ENCODE peak calls at places on chromosomes 4 and X, in nine cellular contexts. E is GM23338, U is AG09309, R is bronchial epithelial cell, S is GM06990, W is MCF 10A, V is GM12865, K is ovary, O is BJ. D is an unnamed sample.

GRCh38 chr4:183073838-183074145 is 25.3 kb upstream of the WWC2 start:
- DNase-seq in E (no peak), K (no peak), O (no peak), W (no peak), R (no peak), S (no peak), V (no peak), U (no peak), D (no peak)

GRCh38 chr4:97500423-97500822 is 642.9 kb downstream of the STPG2 start:
- DNase-seq in K (no peak), E (no peak), R (no peak), O (no peak), U (no peak), S (no peak), W (no peak), V (peak), D (no peak)

GRCh38 chr4:56681849-56682175 is 716 bp upstream of the HOPX start:
- DNase-seq in O (no peak), R (no peak), E (no peak), S (no peak), V (no peak), U (no peak), W (no peak), K (no peak), D (no peak)

GRCh38 chr4:164350086-164350485 is 403.8 kb upstream of the SMIM31 start:
- DNase-seq in U (no peak), R (peak), K (no peak), O (no peak), E (no peak), V (no peak), S (no peak), W (no peak), D (no peak)

GRCh38 chr4:162535121-162535520 is 371.3 kb upstream of the FSTL5 start:
- DNase-seq in O (no peak), W (no peak), E (no peak), K (no peak), V (no peak), S (no peak), R (no peak), U (no peak), D (no peak)

GRCh38 chrX:38233891-38234807 is 13.5 kb upstream of the SRPX start:
- DNase-seq in U (peak), O (peak), W (peak), K (no peak), E (peak), V (no peak), S (no peak), R (peak), D (no peak)

GRCh38 chr4:4368821-4369580 is 17.9 kb upstream of the NSG1 start:
- DNase-seq in U (no peak), E (no peak), V (no peak), O (no peak), S (no peak), K (peak), R (no peak), W (no peak), D (no peak)

GRCh38 chrX:19684265-19684664 is 169.0 kb upstream of the MAP3K15 start:
- DNase-seq in K (no peak), E (no peak), O (no peak), U (no peak), S (no peak), R (no peak), W (no peak), V (no peak), D (no peak)

GRCh38 chr4:169142390-169142789 is 128.4 kb downstream of the SH3RF1 start:
- DNase-seq in E (no peak), K (no peak), U (no peak), S (no peak), W (no peak), R (no peak), V (no peak), O (no peak), D (no peak)

GRCh38 chrX:55127692-55128091 is 38.9 kb downstream of the PAGE2 start:
- DNase-seq in U (no peak), O (no peak), S (no peak), V (no peak), E (no peak), K (no peak), W (peak), R (peak), D (no peak)

GRCh38 chr4:181776655-181777054 is 466.5 kb upstream of the TENM3 start:
- DNase-seq in U (no peak), S (no peak), W (no peak), K (no peak), E (no peak), V (no peak), O (no peak), R (no peak), D (no peak)
- TF ChIP-seq CTCF in U (no peak), S (no peak), W (no peak), K (no peak), E (no peak), V (no peak), O (no peak), R (no peak), D (no peak)

DNA sequence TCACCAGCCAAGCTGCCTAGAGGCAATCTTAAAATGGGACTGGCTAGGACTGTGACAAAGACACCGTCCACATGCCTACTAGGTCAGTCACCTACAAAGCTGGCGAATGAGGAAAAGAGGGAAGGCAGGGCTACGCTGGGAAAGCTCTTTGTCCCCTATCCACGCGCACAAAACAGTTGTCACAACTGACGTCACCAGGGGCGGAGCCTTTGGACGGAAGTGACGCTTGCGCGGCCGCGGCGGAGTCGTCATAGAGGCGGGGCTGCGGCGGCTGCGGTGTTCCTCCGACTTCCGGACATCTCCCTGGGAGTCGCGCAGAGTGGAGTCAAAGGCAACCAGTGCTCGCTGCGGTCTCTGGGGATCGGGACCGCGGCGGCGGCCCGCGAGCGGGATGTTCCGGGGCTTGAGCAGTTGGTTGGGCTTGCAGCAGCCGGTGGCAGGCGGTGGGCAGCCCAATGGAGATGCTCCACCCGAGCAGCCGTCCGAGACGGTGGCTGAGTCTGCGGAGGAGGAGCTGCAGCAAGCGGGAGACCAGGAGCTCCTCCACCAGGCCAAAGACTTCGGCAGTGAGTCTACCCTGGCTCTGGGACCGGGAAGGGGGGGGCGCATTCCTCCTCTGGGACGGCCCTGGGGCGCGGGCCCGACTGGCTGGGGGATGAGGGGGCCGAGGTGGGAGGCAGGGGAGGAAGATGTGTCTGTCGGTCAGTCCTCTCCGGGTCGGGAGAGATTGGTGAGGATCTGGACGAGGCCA is at the start of gene SYAP1:
- DNase-seq in W (peak), V (peak), R (peak), U (peak), E (peak), K (peak), S (peak), O (peak), D (peak)
- TF ChIP-seq CTCF in W (no peak), V (no peak), R (no peak), U (no peak), E (no peak), K (no peak), S (peak), O (no peak), D (no peak)

GRCh38 chr4:40564815-40565505 is 64.7 kb downstream of the RBM47 start:
- DNase-seq in K (no peak), U (no peak), V (peak), E (peak), S (no peak), R (no peak), O (no peak), W (no peak), D (peak)
- TF ChIP-seq CTCF in K (no peak), U (no peak), V (no peak), E (no peak), S (no peak), R (no peak), O (no peak), W (no peak), D (no peak)

GRCh38 chr4:77819836-77820679 is 890 bp upstream of the CNOT6L start:
- DNase-seq in W (peak), O (no peak), U (no peak), E (peak), R (peak), V (peak), K (peak), S (peak), D (peak)
- TF ChIP-seq CTCF in W (no peak), O (no peak), U (no peak), E (no peak), R (peak), V (peak), K (no peak), S (no peak), D (no peak)

DNA sequence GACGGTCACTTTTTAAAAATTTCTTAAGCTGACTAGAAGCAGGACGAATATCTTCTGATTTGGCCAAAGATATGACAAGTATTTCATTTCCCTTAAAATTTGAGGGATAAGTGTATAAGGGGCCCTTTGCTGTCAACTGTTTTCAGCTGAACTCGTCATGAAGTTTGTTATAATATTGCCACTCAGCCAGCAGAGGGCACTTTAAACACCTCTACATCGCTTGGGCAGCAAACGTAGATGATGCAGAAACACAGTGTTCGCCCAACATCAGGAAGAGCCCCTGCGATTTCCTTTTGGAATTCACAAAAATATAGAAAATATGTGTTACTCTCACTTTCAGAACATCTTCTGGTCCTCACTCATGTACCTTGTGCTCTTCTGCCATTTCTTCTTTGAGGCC is 435.7 kb upstream of the FMR1 start:
- DNase-seq in E (peak), S (no peak), R (peak), U (no peak), V (peak), O (no peak), W (peak), K (no peak), D (peak)
- TF ChIP-seq CTCF in E (peak), S (peak), R (no peak), U (no peak), V (peak), O (no peak), W (peak), K (no peak), D (peak)

DNA sequence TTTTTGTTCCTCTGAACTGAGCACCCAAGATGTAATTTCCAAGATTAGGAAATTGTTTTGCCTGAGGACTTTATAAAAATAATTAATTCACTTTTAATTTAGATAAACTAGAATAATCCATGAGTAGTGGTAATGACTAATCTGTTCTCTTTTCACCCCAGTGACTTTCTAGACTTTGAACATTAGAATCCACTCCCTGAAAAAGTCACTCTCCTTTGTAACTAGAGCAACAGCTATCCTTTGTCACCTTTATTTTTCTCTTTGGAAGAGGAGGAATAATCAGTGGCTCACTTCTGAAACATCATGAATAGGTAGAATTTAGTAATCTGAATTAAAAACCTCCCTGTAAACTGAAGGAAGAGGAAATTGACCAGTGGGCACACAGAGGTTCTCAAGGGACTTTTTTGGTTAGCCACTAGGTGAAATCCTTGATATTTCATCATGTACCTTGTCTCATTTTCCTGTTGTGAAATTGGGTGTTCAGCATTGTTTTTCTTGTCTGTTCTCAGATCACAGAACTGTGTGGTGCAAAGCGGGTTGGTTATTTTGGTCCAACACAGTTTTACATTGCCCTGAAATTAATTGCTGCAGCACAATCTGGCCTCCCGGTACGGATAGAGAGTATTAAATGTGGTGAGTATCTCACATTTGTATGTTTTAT is 59.4 kb downstream of the REPS2 start:
- DNase-seq in U (no peak), E (no peak), K (no peak), R (peak), V (no peak), W (peak), S (no peak), O (no peak), D (no peak)
- TF ChIP-seq CTCF in U (no peak), E (no peak), K (no peak), R (no peak), V (no peak), W (no peak), S (no peak), O (no peak), D (peak)